ENCODE peak calls at places on chromosomes 2 and 18, in nine cellular contexts. One of them, this sample, is unnamed.

GRCh38 chr18:34709631-34710429 is at the start of gene DTNA:
- DNase-seq in neural progenitor cell: peak; percentile 64
- DNase-seq in GM23338: peak; percentile 65
- DNase-seq in upper lobe of left lung: no peak
- DNase-seq in heart left ventricle: no peak
- DNase-seq in CD14-positive monocyte: peak; percentile 58
- DNase-seq in cardiac fibroblast: peak; percentile 96
- DNase-seq in gastrocnemius medialis: no peak
- DNase-seq in psoas muscle: no peak
- DNase-seq in this sample: peak; percentile 96

GRCh38 chr18:51624311-51624710 is 426.8 kb upstream of the MEX3C start:
- DNase-seq in neural progenitor cell: no peak
- DNase-seq in GM23338: no peak
- DNase-seq in upper lobe of left lung: no peak
- DNase-seq in heart left ventricle: no peak
- DNase-seq in CD14-positive monocyte: no peak
- DNase-seq in cardiac fibroblast: no peak
- DNase-seq in gastrocnemius medialis: no peak
- DNase-seq in psoas muscle: no peak
- DNase-seq in this sample: no peak

GRCh38 chr2:224160917-224161316 is 121.8 kb upstream of the SERPINE2 start:
- DNase-seq in neural progenitor cell: no peak
- DNase-seq in GM23338: no peak
- DNase-seq in upper lobe of left lung: no peak
- DNase-seq in heart left ventricle: no peak
- DNase-seq in CD14-positive monocyte: no peak
- DNase-seq in cardiac fibroblast: peak; percentile 81
- DNase-seq in gastrocnemius medialis: no peak
- DNase-seq in psoas muscle: peak; percentile 51
- DNase-seq in this sample: no peak

GRCh38 chr2:238796223-238796885 is 51.5 kb upstream of the TWIST2 start:
- DNase-seq in neural progenitor cell: no peak
- DNase-seq in GM23338: no peak
- DNase-seq in upper lobe of left lung: no peak
- DNase-seq in heart left ventricle: no peak
- DNase-seq in CD14-positive monocyte: no peak
- DNase-seq in cardiac fibroblast: no peak
- DNase-seq in gastrocnemius medialis: no peak
- DNase-seq in psoas muscle: no peak
- DNase-seq in this sample: no peak

GRCh38 chr2:108575132-108575966 is 41.1 kb downstream of the LIMS1 start:
- DNase-seq in neural progenitor cell: peak; percentile 61
- DNase-seq in GM23338: peak; percentile 75
- DNase-seq in upper lobe of left lung: no peak
- DNase-seq in heart left ventricle: no peak
- DNase-seq in CD14-positive monocyte: no peak
- DNase-seq in cardiac fibroblast: peak; percentile 42
- DNase-seq in gastrocnemius medialis: no peak
- DNase-seq in psoas muscle: no peak
- DNase-seq in this sample: peak; percentile 69

GRCh38 chr2:75705921-75706320 is 4.8 kb downstream of the GCFC2 start:
- DNase-seq in neural progenitor cell: no peak
- DNase-seq in GM23338: no peak
- DNase-seq in upper lobe of left lung: no peak
- DNase-seq in heart left ventricle: no peak
- DNase-seq in CD14-positive monocyte: no peak
- DNase-seq in cardiac fibroblast: peak; percentile 7
- DNase-seq in gastrocnemius medialis: no peak
- DNase-seq in psoas muscle: no peak
- DNase-seq in this sample: no peak

GRCh38 chr2:10232096-10232815 is 70.4 kb upstream of the HPCAL1 start:
- DNase-seq in neural progenitor cell: no peak
- DNase-seq in GM23338: no peak
- DNase-seq in upper lobe of left lung: no peak
- DNase-seq in heart left ventricle: no peak
- DNase-seq in CD14-positive monocyte: peak; percentile 24
- DNase-seq in cardiac fibroblast: no peak
- DNase-seq in gastrocnemius medialis: peak; percentile 8
- DNase-seq in psoas muscle: no peak
- DNase-seq in this sample: no peak

GRCh38 chr2:217372794-217373193 is 512.9 kb upstream of the TNP1 start:
- DNase-seq in neural progenitor cell: no peak
- DNase-seq in GM23338: no peak
- DNase-seq in upper lobe of left lung: no peak
- DNase-seq in heart left ventricle: no peak
- DNase-seq in CD14-positive monocyte: no peak
- DNase-seq in cardiac fibroblast: no peak
- DNase-seq in gastrocnemius medialis: no peak
- DNase-seq in psoas muscle: no peak
- DNase-seq in this sample: no peak

GRCh38 chr2:220053919-220054318 is 426.5 kb downstream of the SLC4A3 start:
- DNase-seq in neural progenitor cell: no peak
- DNase-seq in GM23338: peak; percentile 56
- DNase-seq in upper lobe of left lung: no peak
- DNase-seq in heart left ventricle: no peak
- DNase-seq in CD14-positive monocyte: no peak
- DNase-seq in cardiac fibroblast: no peak
- DNase-seq in gastrocnemius medialis: no peak
- DNase-seq in psoas muscle: no peak
- DNase-seq in this sample: no peak

GRCh38 chr2:85954192-85954900 is 65.6 kb upstream of the ST3GAL5 start:
- DNase-seq in neural progenitor cell: no peak
- DNase-seq in GM23338: no peak
- DNase-seq in upper lobe of left lung: peak; percentile 88
- DNase-seq in heart left ventricle: no peak
- DNase-seq in CD14-positive monocyte: no peak
- DNase-seq in cardiac fibroblast: no peak
- DNase-seq in gastrocnemius medialis: no peak
- DNase-seq in psoas muscle: no peak
- DNase-seq in this sample: no peak

GRCh38 chr2:239302083-239302807 is 98.6 kb downstream of the HDAC4 start:
- DNase-seq in neural progenitor cell: no peak
- DNase-seq in GM23338: no peak
- DNase-seq in upper lobe of left lung: peak; percentile 14
- DNase-seq in heart left ventricle: peak; percentile 17
- DNase-seq in CD14-positive monocyte: no peak
- DNase-seq in cardiac fibroblast: no peak
- DNase-seq in gastrocnemius medialis: peak; percentile 95
- DNase-seq in psoas muscle: peak; percentile 86
- DNase-seq in this sample: no peak

GRCh38 chr2:57080035-57080434 is 896.2 kb downstream of the CCDC85A start:
- DNase-seq in neural progenitor cell: no peak
- DNase-seq in GM23338: no peak
- DNase-seq in upper lobe of left lung: no peak
- DNase-seq in heart left ventricle: no peak
- DNase-seq in CD14-positive monocyte: no peak
- DNase-seq in cardiac fibroblast: no peak
- DNase-seq in gastrocnemius medialis: no peak
- DNase-seq in psoas muscle: no peak
- DNase-seq in this sample: no peak

GRCh38 chr2:201758873-201759272 is 21.9 kb downstream of the ALS2 start:
- DNase-seq in neural progenitor cell: no peak
- DNase-seq in GM23338: no peak
- DNase-seq in upper lobe of left lung: no peak
- DNase-seq in heart left ventricle: no peak
- DNase-seq in CD14-positive monocyte: no peak
- DNase-seq in cardiac fibroblast: no peak
- DNase-seq in gastrocnemius medialis: no peak
- DNase-seq in psoas muscle: no peak
- DNase-seq in this sample: no peak

GRCh38 chr18:45449761-45450227 is 165.5 kb upstream of the SLC14A2 start:
- DNase-seq in neural progenitor cell: no peak
- DNase-seq in GM23338: no peak
- DNase-seq in upper lobe of left lung: peak; percentile 32
- DNase-seq in heart left ventricle: peak; percentile 51
- DNase-seq in CD14-positive monocyte: no peak
- DNase-seq in cardiac fibroblast: peak; percentile 31
- DNase-seq in gastrocnemius medialis: peak; percentile 57
- DNase-seq in psoas muscle: peak; percentile 75
- DNase-seq in this sample: peak; percentile 47

GRCh38 chr2:173881466-173881865 is 83.7 kb downstream of the SP3 start:
- DNase-seq in neural progenitor cell: no peak
- DNase-seq in GM23338: no peak
- DNase-seq in upper lobe of left lung: no peak
- DNase-seq in heart left ventricle: no peak
- DNase-seq in CD14-positive monocyte: no peak
- DNase-seq in cardiac fibroblast: peak; percentile 80
- DNase-seq in gastrocnemius medialis: peak; percentile 30
- DNase-seq in psoas muscle: no peak
- DNase-seq in this sample: no peak

GRCh38 chr18:77124452-77124922 is 8.1 kb downstream of the MBP start:
- DNase-seq in neural progenitor cell: no peak
- DNase-seq in GM23338: peak; percentile 52
- DNase-seq in upper lobe of left lung: peak; percentile 49
- DNase-seq in heart left ventricle: no peak
- DNase-seq in CD14-positive monocyte: peak; percentile 56
- DNase-seq in cardiac fibroblast: no peak
- DNase-seq in gastrocnemius medialis: no peak
- DNase-seq in psoas muscle: peak; percentile 39
- DNase-seq in this sample: no peak

DNA sequence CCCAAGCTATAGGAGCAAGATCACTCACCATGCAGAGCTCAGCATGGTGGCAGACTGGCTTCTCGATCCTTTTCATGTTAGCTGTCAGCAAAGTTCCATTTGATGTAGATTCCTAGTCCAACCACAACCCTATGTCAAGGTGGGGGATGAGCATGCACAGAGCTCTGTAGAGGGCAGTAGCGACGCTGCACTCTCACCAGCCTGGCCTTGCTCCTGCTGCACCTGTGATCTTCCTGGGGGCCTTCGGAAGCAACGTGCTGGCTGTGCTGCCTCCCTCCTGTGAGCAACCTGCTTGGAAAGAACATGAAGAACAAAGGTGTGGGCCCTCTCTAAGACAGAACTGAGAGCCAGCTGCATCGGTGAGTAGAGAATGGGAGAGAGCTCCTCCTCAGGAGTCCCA is 479.4 kb upstream of the MYT1L start:
- DNase-seq in neural progenitor cell: no peak
- DNase-seq in GM23338: peak; percentile 29
- DNase-seq in upper lobe of left lung: no peak
- DNase-seq in heart left ventricle: no peak
- DNase-seq in CD14-positive monocyte: no peak
- DNase-seq in cardiac fibroblast: no peak
- DNase-seq in gastrocnemius medialis: no peak
- DNase-seq in psoas muscle: no peak
- DNase-seq in this sample: no peak
- TF ChIP-seq CTCF in neural progenitor cell: no peak
- TF ChIP-seq CTCF in GM23338: peak; percentile 49
- TF ChIP-seq CTCF in upper lobe of left lung: no peak
- TF ChIP-seq CTCF in heart left ventricle: no peak
- TF ChIP-seq CTCF in CD14-positive monocyte: no peak
- TF ChIP-seq CTCF in cardiac fibroblast: no peak
- TF ChIP-seq CTCF in gastrocnemius medialis: no peak
- TF ChIP-seq CTCF in psoas muscle: no peak
- TF ChIP-seq CTCF in this sample: no peak

DNA sequence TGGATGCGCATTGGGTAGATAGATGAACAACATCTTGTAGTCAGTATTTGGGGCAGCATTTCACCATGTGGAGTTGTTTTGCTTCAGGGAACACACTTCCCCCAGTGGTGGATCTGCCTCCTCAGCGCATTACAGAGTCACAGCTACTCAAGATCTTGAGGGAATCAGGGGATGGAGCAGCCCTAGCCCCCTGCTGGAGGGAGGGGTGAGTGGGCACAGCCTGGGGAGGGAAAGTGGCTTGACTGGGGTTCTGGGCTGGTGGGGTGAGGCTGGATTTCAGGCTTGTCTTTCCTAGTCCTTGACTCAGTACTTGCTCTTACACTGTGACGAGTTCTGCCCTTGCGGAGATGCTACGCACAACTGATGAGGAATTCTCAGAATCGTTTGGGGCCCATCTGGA is 271.0 kb upstream of the HS6ST1 start:
- DNase-seq in neural progenitor cell: no peak
- DNase-seq in GM23338: peak; percentile 34
- DNase-seq in upper lobe of left lung: no peak
- DNase-seq in heart left ventricle: no peak
- DNase-seq in CD14-positive monocyte: no peak
- DNase-seq in cardiac fibroblast: no peak
- DNase-seq in gastrocnemius medialis: no peak
- DNase-seq in psoas muscle: no peak
- DNase-seq in this sample: no peak
- TF ChIP-seq CTCF in neural progenitor cell: peak; percentile 12
- TF ChIP-seq CTCF in GM23338: peak; percentile 46
- TF ChIP-seq CTCF in upper lobe of left lung: no peak
- TF ChIP-seq CTCF in heart left ventricle: no peak
- TF ChIP-seq CTCF in CD14-positive monocyte: no peak
- TF ChIP-seq CTCF in cardiac fibroblast: no peak
- TF ChIP-seq CTCF in gastrocnemius medialis: no peak
- TF ChIP-seq CTCF in psoas muscle: no peak
- TF ChIP-seq CTCF in this sample: peak; percentile 22

GRCh38 chr2:240564571-240565266 is 3.6 kb upstream of the RNPEPL1 start:
- DNase-seq in neural progenitor cell: no peak
- DNase-seq in GM23338: no peak
- DNase-seq in upper lobe of left lung: no peak
- DNase-seq in heart left ventricle: no peak
- DNase-seq in CD14-positive monocyte: peak; percentile 56
- DNase-seq in cardiac fibroblast: peak; percentile 18
- DNase-seq in gastrocnemius medialis: no peak
- DNase-seq in psoas muscle: no peak
- DNase-seq in this sample: no peak
- TF ChIP-seq CTCF in neural progenitor cell: no peak
- TF ChIP-seq CTCF in GM23338: no peak
- TF ChIP-seq CTCF in upper lobe of left lung: no peak
- TF ChIP-seq CTCF in heart left ventricle: no peak
- TF ChIP-seq CTCF in CD14-positive monocyte: peak; percentile 50
- TF ChIP-seq CTCF in cardiac fibroblast: no peak
- TF ChIP-seq CTCF in gastrocnemius medialis: no peak
- TF ChIP-seq CTCF in psoas muscle: no peak
- TF ChIP-seq CTCF in this sample: peak; percentile 20

DNA sequence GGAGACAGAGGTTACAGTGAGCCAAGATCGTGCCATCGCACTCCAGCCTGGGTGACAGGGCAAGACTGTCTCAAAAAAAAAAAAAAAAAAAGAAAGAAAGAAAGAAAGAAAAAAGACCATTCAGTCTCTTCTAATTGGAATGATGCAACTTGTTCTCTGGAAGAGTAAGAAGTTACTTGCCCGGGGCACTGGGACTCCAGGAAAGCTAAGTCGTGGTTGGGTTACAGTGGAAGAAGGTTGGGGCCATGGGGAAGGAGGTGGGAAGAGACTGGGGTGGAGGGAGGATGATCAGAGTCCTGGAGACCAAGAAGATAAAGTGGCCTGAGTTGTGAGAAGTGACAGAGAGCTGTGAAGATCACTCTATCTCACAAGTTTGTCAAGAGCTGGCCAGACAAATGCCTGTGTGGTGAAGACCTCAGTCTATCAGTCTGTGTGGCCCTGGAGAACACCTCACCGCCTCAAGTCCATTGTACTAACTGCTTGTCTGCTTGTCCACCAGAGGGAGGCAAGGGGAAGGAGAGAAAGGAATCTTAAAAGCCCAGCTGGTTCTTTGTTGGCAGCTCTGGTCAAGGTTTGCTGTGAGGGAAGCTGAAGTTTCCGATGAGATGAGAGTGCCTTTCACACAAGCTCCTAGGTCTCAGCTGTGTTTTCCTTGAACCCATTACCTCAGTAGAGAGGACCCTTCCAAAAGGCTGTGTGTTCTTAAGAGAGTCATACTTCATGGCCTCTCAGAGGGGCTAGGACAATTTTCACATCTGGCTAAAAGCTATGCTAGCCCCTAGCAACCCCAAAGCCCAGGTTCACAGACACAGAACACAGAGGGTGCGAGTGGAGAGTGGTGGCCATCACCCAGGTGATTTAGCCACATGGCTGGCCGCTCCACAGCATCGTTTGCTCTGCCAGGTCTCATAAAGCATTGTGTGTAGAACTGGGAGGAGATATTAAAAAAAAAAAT is 72.0 kb upstream of the TMEM178A start:
- DNase-seq in neural progenitor cell: peak; percentile 68
- DNase-seq in GM23338: peak; percentile 87
- DNase-seq in upper lobe of left lung: peak; percentile 29
- DNase-seq in heart left ventricle: peak; percentile 42
- DNase-seq in CD14-positive monocyte: no peak
- DNase-seq in cardiac fibroblast: peak; percentile 92
- DNase-seq in gastrocnemius medialis: peak; percentile 31
- DNase-seq in psoas muscle: no peak
- DNase-seq in this sample: peak; percentile 79
- TF ChIP-seq CTCF in neural progenitor cell: peak; percentile 59
- TF ChIP-seq CTCF in GM23338: peak; percentile 85
- TF ChIP-seq CTCF in upper lobe of left lung: peak; percentile 37
- TF ChIP-seq CTCF in heart left ventricle: peak; percentile 34
- TF ChIP-seq CTCF in CD14-positive monocyte: peak; percentile 26
- TF ChIP-seq CTCF in cardiac fibroblast: peak; percentile 86
- TF ChIP-seq CTCF in gastrocnemius medialis: peak; percentile 59
- TF ChIP-seq CTCF in psoas muscle: peak; percentile 62
- TF ChIP-seq CTCF in this sample: peak; percentile 89